ENCODE peak calls at places on chromosomes 13 and 19, in ten cellular contexts. X is RWPE1; C is adipocyte; M is GM18507; Z is SJSA1; F is CD8-positive, alpha-beta T cell; A is hippocampal formation; H is stimulated activated CD4-positive, alpha-beta T cell treated with anti-CD3 and anti-CD28 coated beads, Interleukin-1b, Interleukin-23, amount 100 ng/mL, for 4 hours; I is immature natural killer cell; W is left cardiac atrium. P is an unnamed sample.

GRCh38 chr13:78881746-78882145 is 222.8 kb upstream of the OBI1 start:
- DNase-seq in M (no peak), H (no peak), F (no peak), X (no peak), A (no peak), Z (no peak), C (no peak), I (no peak), W (no peak), P (no peak)

GRCh38 chr13:113656015-113656588 is 1.9 kb downstream of the ATP4B start:
- DNase-seq in A (no peak), I (no peak), H (no peak), X (no peak), Z (peak), M (no peak), W (no peak), F (no peak), C (no peak), P (no peak)

GRCh38 chr13:81171065-81171647 is 830.2 kb upstream of the SPRY2 start:
- DNase-seq in F (no peak), H (no peak), X (peak), Z (no peak), M (no peak), W (no peak), A (no peak), C (peak), I (no peak), P (no peak)

GRCh38 chr19:13629687-13630357 is 123.5 kb upstream of the CACNA1A start:
- DNase-seq in M (no peak), X (peak), H (no peak), C (no peak), A (no peak), W (no peak), F (no peak), I (no peak), Z (no peak), P (no peak)

GRCh38 chr13:113305208-113305607 is 8.2 kb downstream of the LAMP1 start:
- DNase-seq in I (no peak), F (no peak), M (no peak), X (peak), H (no peak), W (no peak), A (no peak), C (peak), Z (no peak), P (no peak)

GRCh38 chr13:114194853-114195252 is 15.8 kb downstream of the CFAP97D2 start:
- DNase-seq in F (no peak), A (no peak), C (no peak), Z (no peak), H (no peak), M (no peak), W (no peak), X (no peak), I (peak), P (no peak)

GRCh38 chr13:26518433-26519084 is 38.9 kb upstream of the WASF3 start:
- DNase-seq in A (no peak), H (no peak), I (no peak), F (no peak), X (no peak), C (no peak), Z (no peak), W (no peak), M (no peak), P (no peak)

GRCh38 chr13:80363890-80364503 is 23.1 kb upstream of the SPRY2 start:
- DNase-seq in X (peak), F (no peak), M (no peak), Z (no peak), W (no peak), H (no peak), C (peak), I (no peak), A (no peak), P (no peak)

GRCh38 chr13:68808456-68808855 is 1299.2 kb upstream of the ATXN8OS start:
- DNase-seq in W (no peak), X (no peak), Z (no peak), C (no peak), I (no peak), A (no peak), M (no peak), H (no peak), F (no peak), P (no peak)

GRCh38 chr13:113519556-113519955 is 29.0 kb upstream of the DCUN1D2 start:
- DNase-seq in C (no peak), I (no peak), M (no peak), Z (no peak), A (no peak), X (no peak), F (no peak), H (no peak), W (no peak), P (no peak)

GRCh38 chr19:1970806-1971502 is 30.0 kb downstream of the CSNK1G2 start:
- DNase-seq in A (no peak), Z (no peak), W (no peak), C (no peak), I (no peak), M (no peak), H (no peak), X (no peak), F (no peak), P (no peak)

GRCh38 chr19:30328096-30328495 is 44.1 kb upstream of the ZNF536 start:
- DNase-seq in W (no peak), I (no peak), M (no peak), A (no peak), Z (no peak), F (no peak), C (no peak), H (no peak), X (no peak), P (no peak)

GRCh38 chr19:38033658-38034150 is 126.7 kb downstream of the SIPA1L3 start:
- DNase-seq in F (no peak), M (no peak), W (no peak), I (no peak), X (no peak), H (no peak), C (no peak), A (no peak), Z (no peak), P (no peak)

GRCh38 chr13:97971519-97971918 is 18.0 kb downstream of the IPO5 start:
- DNase-seq in C (no peak), Z (peak), X (no peak), W (no peak), H (no peak), F (no peak), M (no peak), I (no peak), A (no peak), P (no peak)

GRCh38 chr13:42720116-42720857 is 61.1 kb upstream of the FAM216B start:
- DNase-seq in W (peak), F (no peak), C (peak), I (no peak), X (peak), H (no peak), A (no peak), M (no peak), Z (peak), P (no peak)

GRCh38 chr13:75333103-75333502 is 148.9 kb downstream of the TBC1D4 start:
- DNase-seq in M (no peak), I (no peak), H (no peak), C (no peak), X (no peak), Z (no peak), A (no peak), W (no peak), F (no peak), P (no peak)

GRCh38 chr13:54383604-54384003 is 1355.0 kb downstream of the OLFM4 start:
- DNase-seq in F (no peak), X (no peak), H (no peak), Z (no peak), C (no peak), W (no peak), I (no peak), M (no peak), A (no peak), P (no peak)

GRCh38 chr19:56350416-56351045 is 35.9 kb upstream of the ZSCAN5A start:
- DNase-seq in X (peak), M (no peak), C (peak), A (no peak), F (peak), I (peak), H (peak), Z (no peak), W (peak), P (peak)

GRCh38 chr13:101751488-101751887 is 299.0 kb downstream of the ITGBL1 start:
- DNase-seq in F (no peak), C (peak), M (no peak), A (no peak), W (no peak), X (peak), H (no peak), Z (no peak), I (no peak), P (no peak)

GRCh38 chr19:41882568-41883462 is at the start of gene ARHGEF1:
- DNase-seq in X (peak), C (peak), F (peak), W (peak), H (no peak), Z (peak), I (peak), A (peak), M (no peak), P (no peak)

GRCh38 chr19:1907563-1908363 is 2.6 kb downstream of the ADAT3 start:
- DNase-seq in M (no peak), F (no peak), I (no peak), H (no peak), W (no peak), X (peak), C (no peak), A (peak), Z (no peak), P (no peak)

GRCh38 chr19:52541608-52542007 is 14.1 kb downstream of the ZNF808 start:
- DNase-seq in F (no peak), Z (no peak), I (no peak), X (no peak), H (no peak), A (no peak), C (no peak), W (no peak), M (no peak), P (no peak)

GRCh38 chr19:49579193-49579592 is 1.2 kb downstream of the NOSIP start:
- DNase-seq in A (no peak), C (no peak), X (no peak), Z (no peak), M (no peak), F (no peak), H (no peak), W (no peak), I (no peak), P (no peak)

GRCh38 chr19:3413796-3414327 is 47.5 kb downstream of the NFIC start:
- DNase-seq in W (no peak), M (no peak), Z (no peak), H (no peak), A (no peak), C (no peak), I (no peak), F (no peak), X (no peak), P (no peak)

GRCh38 chr19:56266060-56266459 is 6.5 kb upstream of the EDDM13 start:
- DNase-seq in F (no peak), C (no peak), W (no peak), Z (no peak), A (no peak), M (no peak), H (no peak), X (no peak), I (no peak), P (no peak)

GRCh38 chr13:30125422-30126073 is 181.8 kb downstream of the KATNAL1 start:
- DNase-seq in Z (no peak), C (peak), I (no peak), M (no peak), A (no peak), X (peak), H (no peak), F (no peak), W (no peak), P (no peak)

GRCh38 chr13:98370806-98371553 is 193.9 kb upstream of the RNF113B start:
- DNase-seq in I (no peak), W (peak), C (peak), H (no peak), A (no peak), M (no peak), F (no peak), Z (peak), X (no peak), P (no peak)

GRCh38 chr19:542173-542866 is 1.5 kb upstream of the GZMM start:
- DNase-seq in Z (no peak), X (no peak), F (no peak), A (no peak), M (no peak), W (no peak), C (no peak), I (no peak), H (no peak), P (no peak)

GRCh38 chr19:53881482-53882390 is at the start of gene PRKCG:
- DNase-seq in H (no peak), F (peak), X (no peak), C (peak), A (no peak), Z (no peak), M (no peak), I (peak), W (peak), P (no peak)

GRCh38 chr13:44969858-44970484 is 19.3 kb downstream of the NUFIP1 start:
- DNase-seq in F (no peak), I (peak), Z (no peak), A (no peak), H (no peak), W (no peak), X (peak), M (no peak), C (peak), P (no peak)

GRCh38 chr19:49496574-49497008 is 357 bp downstream of the RPS11 start:
- DNase-seq in C (no peak), X (no peak), H (no peak), M (no peak), Z (no peak), F (no peak), A (no peak), W (no peak), I (no peak), P (no peak)

GRCh38 chr19:54158812-54159351 is 639 bp downstream of the LENG1 start:
- DNase-seq in F (no peak), H (no peak), M (no peak), Z (no peak), X (no peak), A (no peak), I (no peak), C (peak), W (no peak), P (no peak)

GRCh38 chr19:9309974-9310446 is 372 bp upstream of the ZNF699 start:
- DNase-seq in A (no peak), C (peak), I (no peak), W (peak), F (no peak), M (no peak), X (peak), H (no peak), Z (peak), P (peak)

GRCh38 chr13:76903544-76904162 is 17.4 kb upstream of the KCTD12 start:
- DNase-seq in W (peak), H (peak), X (peak), Z (peak), F (peak), A (no peak), C (peak), M (peak), I (peak), P (peak)

GRCh38 chr13:20588529-20589110 is 21.7 kb downstream of the IFT88 start:
- DNase-seq in A (no peak), M (no peak), W (no peak), I (no peak), F (no peak), C (peak), X (no peak), H (no peak), Z (no peak), P (no peak)

GRCh38 chr13:27088619-27089018 is 83.0 kb downstream of the USP12 start:
- DNase-seq in I (no peak), A (no peak), W (no peak), M (no peak), Z (no peak), F (no peak), C (no peak), X (no peak), H (no peak), P (no peak)

GRCh38 chr19:56080669-56081401 is 40.3 kb downstream of the ZNF787 start:
- DNase-seq in M (peak), Z (peak), F (peak), C (peak), A (peak), I (peak), H (peak), X (peak), W (peak), P (peak)

P was measured in GM19239.